ENCODE peak calls at places on chromosome 18, in ten cellular contexts. One of them, this sample, is unnamed.

GRCh38 chr18:46402945-46403344 is 254.1 kb downstream of the LOXHD1 start:
- DNase-seq in foreskin fibroblast: no peak
- DNase-seq in mucosa of descending colon: no peak
- DNase-seq in nephron progenitor cell: no peak
- DNase-seq in GM13976: no peak
- DNase-seq in fibroblast of pulmonary artery: no peak
- DNase-seq in NCI-H187 treated with DMSO at 0.1 percent for 48 hours: no peak
- DNase-seq in occipital lobe: no peak
- DNase-seq in hypothalamus: no peak
- DNase-seq in heart left ventricle: no peak
- DNase-seq in this sample: no peak

GRCh38 chr18:7116001-7116831 is 1.4 kb downstream of the LAMA1 start:
- DNase-seq in mucosa of descending colon: no peak
- DNase-seq in NCI-H187 treated with DMSO at 0.1 percent for 48 hours: no peak
- DNase-seq in heart left ventricle: no peak
- DNase-seq in occipital lobe: no peak
- DNase-seq in foreskin fibroblast: peak; percentile 55
- DNase-seq in hypothalamus: no peak
- DNase-seq in nephron progenitor cell: peak; percentile 30
- DNase-seq in GM13976: no peak
- DNase-seq in fibroblast of pulmonary artery: peak; percentile 58
- DNase-seq in this sample: no peak

GRCh38 chr18:39527465-39527864 is 1961.9 kb upstream of the CELF4 start:
- DNase-seq in heart left ventricle: no peak
- DNase-seq in nephron progenitor cell: no peak
- DNase-seq in foreskin fibroblast: peak; percentile 3
- DNase-seq in hypothalamus: no peak
- DNase-seq in occipital lobe: no peak
- DNase-seq in GM13976: no peak
- DNase-seq in mucosa of descending colon: no peak
- DNase-seq in NCI-H187 treated with DMSO at 0.1 percent for 48 hours: no peak
- DNase-seq in fibroblast of pulmonary artery: no peak
- DNase-seq in this sample: no peak

GRCh38 chr18:58606236-58606635 is 22.7 kb downstream of the ALPK2 start:
- DNase-seq in occipital lobe: no peak
- DNase-seq in hypothalamus: no peak
- DNase-seq in foreskin fibroblast: no peak
- DNase-seq in heart left ventricle: no peak
- DNase-seq in GM13976: no peak
- DNase-seq in fibroblast of pulmonary artery: peak; percentile 57
- DNase-seq in nephron progenitor cell: no peak
- DNase-seq in mucosa of descending colon: no peak
- DNase-seq in NCI-H187 treated with DMSO at 0.1 percent for 48 hours: no peak
- DNase-seq in this sample: no peak

GRCh38 chr18:57077786-57078552 is 68.9 kb upstream of the BOD1L2 start:
- DNase-seq in mucosa of descending colon: no peak
- DNase-seq in hypothalamus: no peak
- DNase-seq in GM13976: peak; percentile 86
- DNase-seq in fibroblast of pulmonary artery: no peak
- DNase-seq in nephron progenitor cell: no peak
- DNase-seq in heart left ventricle: no peak
- DNase-seq in occipital lobe: no peak
- DNase-seq in NCI-H187 treated with DMSO at 0.1 percent for 48 hours: no peak
- DNase-seq in foreskin fibroblast: no peak
- DNase-seq in this sample: peak; percentile 68

GRCh38 chr18:57026316-57026715 is 120.6 kb upstream of the BOD1L2 start:
- DNase-seq in GM13976: no peak
- DNase-seq in heart left ventricle: no peak
- DNase-seq in nephron progenitor cell: no peak
- DNase-seq in mucosa of descending colon: no peak
- DNase-seq in fibroblast of pulmonary artery: no peak
- DNase-seq in occipital lobe: no peak
- DNase-seq in foreskin fibroblast: peak; percentile 35
- DNase-seq in NCI-H187 treated with DMSO at 0.1 percent for 48 hours: no peak
- DNase-seq in hypothalamus: no peak
- DNase-seq in this sample: no peak

GRCh38 chr18:49778826-49779465 is 34.4 kb downstream of the ACAA2 start:
- DNase-seq in NCI-H187 treated with DMSO at 0.1 percent for 48 hours: no peak
- DNase-seq in fibroblast of pulmonary artery: peak; percentile 41
- DNase-seq in heart left ventricle: no peak
- DNase-seq in GM13976: no peak
- DNase-seq in hypothalamus: no peak
- DNase-seq in foreskin fibroblast: no peak
- DNase-seq in mucosa of descending colon: no peak
- DNase-seq in nephron progenitor cell: no peak
- DNase-seq in occipital lobe: no peak
- DNase-seq in this sample: peak; percentile 35

GRCh38 chr18:70337139-70337972 is 48.5 kb downstream of the SOCS6 start:
- DNase-seq in hypothalamus: no peak
- DNase-seq in heart left ventricle: peak; percentile 27
- DNase-seq in foreskin fibroblast: peak; percentile 92
- DNase-seq in mucosa of descending colon: no peak
- DNase-seq in occipital lobe: peak; percentile 19
- DNase-seq in GM13976: no peak
- DNase-seq in nephron progenitor cell: no peak
- DNase-seq in NCI-H187 treated with DMSO at 0.1 percent for 48 hours: no peak
- DNase-seq in fibroblast of pulmonary artery: peak; percentile 80
- DNase-seq in this sample: no peak

GRCh38 chr18:2970762-2971659 is 41.9 kb downstream of the LPIN2 start:
- DNase-seq in fibroblast of pulmonary artery: no peak
- DNase-seq in GM13976: no peak
- DNase-seq in heart left ventricle: no peak
- DNase-seq in hypothalamus: no peak
- DNase-seq in nephron progenitor cell: no peak
- DNase-seq in NCI-H187 treated with DMSO at 0.1 percent for 48 hours: no peak
- DNase-seq in occipital lobe: no peak
- DNase-seq in foreskin fibroblast: no peak
- DNase-seq in mucosa of descending colon: no peak
- DNase-seq in this sample: peak; percentile 72

GRCh38 chr18:69999671-70000070 is 52.0 kb upstream of the CD226 start:
- DNase-seq in hypothalamus: no peak
- DNase-seq in mucosa of descending colon: no peak
- DNase-seq in nephron progenitor cell: no peak
- DNase-seq in heart left ventricle: no peak
- DNase-seq in NCI-H187 treated with DMSO at 0.1 percent for 48 hours: no peak
- DNase-seq in GM13976: no peak
- DNase-seq in fibroblast of pulmonary artery: no peak
- DNase-seq in occipital lobe: no peak
- DNase-seq in foreskin fibroblast: no peak
- DNase-seq in this sample: no peak

GRCh38 chr18:13386891-13387801 is 168.6 kb downstream of the LDLRAD4 start:
- DNase-seq in fibroblast of pulmonary artery: no peak
- DNase-seq in foreskin fibroblast: no peak
- DNase-seq in hypothalamus: no peak
- DNase-seq in occipital lobe: no peak
- DNase-seq in GM13976: no peak
- DNase-seq in NCI-H187 treated with DMSO at 0.1 percent for 48 hours: no peak
- DNase-seq in mucosa of descending colon: no peak
- DNase-seq in nephron progenitor cell: no peak
- DNase-seq in heart left ventricle: no peak
- DNase-seq in this sample: no peak

GRCh38 chr18:43271593-43272432 is 5.5 kb downstream of the SYT4 start:
- DNase-seq in mucosa of descending colon: no peak
- DNase-seq in fibroblast of pulmonary artery: peak; percentile 79
- DNase-seq in NCI-H187 treated with DMSO at 0.1 percent for 48 hours: no peak
- DNase-seq in foreskin fibroblast: peak; percentile 62
- DNase-seq in hypothalamus: peak; percentile 1
- DNase-seq in nephron progenitor cell: peak; percentile 33
- DNase-seq in heart left ventricle: no peak
- DNase-seq in occipital lobe: no peak
- DNase-seq in GM13976: peak; percentile 19
- DNase-seq in this sample: peak; percentile 31

GRCh38 chr18:32195881-32196815 is 6.3 kb downstream of the MEP1B start:
- DNase-seq in NCI-H187 treated with DMSO at 0.1 percent for 48 hours: no peak
- DNase-seq in hypothalamus: no peak
- DNase-seq in foreskin fibroblast: no peak
- DNase-seq in GM13976: no peak
- DNase-seq in heart left ventricle: no peak
- DNase-seq in fibroblast of pulmonary artery: no peak
- DNase-seq in nephron progenitor cell: no peak
- DNase-seq in mucosa of descending colon: no peak
- DNase-seq in occipital lobe: no peak
- DNase-seq in this sample: no peak

This sample was measured in DND-41.